ENCODE peak calls at places on chromosomes 11 and 22, in five cellular contexts. V is heart left ventricle, L is transverse colon, O is IMR-90, B is left ventricle myocardium inferior. T is an unnamed sample.
A peak's percentile ranks its signal among the peaks of the same experiment; 100 is the strongest.

GRCh38 chr22:48451891-48452290 is 1375.8 kb downstream of the BRD1 start:
- DNase-seq in L (no peak), B (no peak), V (no peak), O (no peak), T (no peak)

GRCh38 chr11:93646399-93646798 is 15.1 kb upstream of the CEP295 start:
- DNase-seq in O (no peak), V (no peak), B (no peak), L (no peak), T (no peak)

GRCh38 chr22:19668748-19669147 is 45.6 kb upstream of the SEPTIN5 start:
- DNase-seq in B (no peak), L (no peak), V (no peak), O (no peak), T (no peak)

GRCh38 chr22:27827586-27828213 is 26.1 kb upstream of the MN1 start:
- DNase-seq in L (no peak), O (no peak), B (no peak), V (no peak), T (peak; percentile 39)

GRCh38 chr11:58618215-58618614 is 4.2 kb upstream of the CNTF start:
- DNase-seq in B (no peak), V (no peak), O (no peak), L (no peak), T (no peak)

GRCh38 chr11:60345489-60345888 is 18.4 kb downstream of the MS4A6E start:
- DNase-seq in L (peak; percentile 37), O (no peak), V (peak; percentile 29), B (no peak), T (no peak)

GRCh38 chr11:62999649-63000048 is 14.9 kb upstream of the SLC22A6 start:
- DNase-seq in L (no peak), O (no peak), V (no peak), B (no peak), T (no peak)

GRCh38 chr22:36117053-36117554 is 43.5 kb downstream of the APOL3 start:
- DNase-seq in O (no peak), V (no peak), B (no peak), L (no peak), T (no peak)

GRCh38 chr11:70551323-70552166 is 153.2 kb downstream of the CTTN start:
- DNase-seq in O (peak; percentile 23), V (no peak), L (no peak), B (no peak), T (no peak)

GRCh38 chr22:49156662-49157285 is 670.9 kb downstream of the BRD1 start:
- DNase-seq in O (no peak), V (no peak), B (no peak), L (peak; percentile 17), T (no peak)

GRCh38 chr11:18310800-18311340 is 11.1 kb downstream of the HPS5 start:
- DNase-seq in V (no peak), O (no peak), L (no peak), B (no peak), T (no peak)

GRCh38 chr11:134346976-134347350 is 15.2 kb downstream of the GLB1L2 start:
- DNase-seq in B (no peak), L (no peak), V (no peak), O (no peak), T (no peak)

GRCh38 chr11:40716344-40717178 is 742.9 kb downstream of the LRRC4C start:
- DNase-seq in V (no peak), L (no peak), O (no peak), B (no peak), T (no peak)

DNA sequence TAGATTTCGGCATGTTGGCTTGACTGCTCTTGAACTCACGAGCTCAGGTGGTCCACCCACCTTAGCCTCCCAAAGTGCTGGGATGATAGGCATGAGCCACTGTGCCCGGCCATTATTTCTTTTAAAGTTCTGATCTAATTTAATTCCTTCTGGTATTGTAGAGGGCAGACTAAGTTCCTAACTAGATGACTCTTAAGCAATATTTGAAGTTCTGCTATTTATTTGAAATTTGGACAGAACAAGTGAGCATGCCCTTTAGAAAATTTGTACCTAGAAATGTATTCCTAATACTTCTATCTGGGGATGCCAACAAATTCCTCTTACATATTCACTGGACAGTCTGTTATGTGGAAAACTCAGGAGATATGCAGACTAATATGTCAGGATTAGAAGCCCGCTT is 746.4 kb downstream of the LRRC4C start:
- DNase-seq in V (no peak), B (no peak), O (no peak), L (no peak), T (no peak)
- TF ChIP-seq CTCF in V (no peak), B (no peak), O (no peak), L (no peak), T (no peak)

GRCh38 chr11:34824425-34824824 is 91.8 kb downstream of the APIP start:
- DNase-seq in B (no peak), L (no peak), V (no peak), O (no peak), T (no peak)
- H3K27ac ChIP-seq in B (no peak overlapping the region), L (peak overlapping the region; percentile 86), V (no peak overlapping the region), O (no peak overlapping the region), T (no peak overlapping the region)

GRCh38 chr11:117831661-117832415 is 7.3 kb upstream of the FXYD2 start:
- DNase-seq in O (no peak), B (no peak), V (peak; percentile 20), L (peak; percentile 4), T (no peak)
- H3K4me1 ChIP-seq in O (peaks cover 7% of the 10 kb centered on the region), B (peaks cover 49% of the 10 kb centered on the region), V (no peaks in the 10 kb centered on the region), L (peaks cover 7% of the 10 kb centered on the region), T (peaks cover 8% of the 10 kb centered on the region)

DNA sequence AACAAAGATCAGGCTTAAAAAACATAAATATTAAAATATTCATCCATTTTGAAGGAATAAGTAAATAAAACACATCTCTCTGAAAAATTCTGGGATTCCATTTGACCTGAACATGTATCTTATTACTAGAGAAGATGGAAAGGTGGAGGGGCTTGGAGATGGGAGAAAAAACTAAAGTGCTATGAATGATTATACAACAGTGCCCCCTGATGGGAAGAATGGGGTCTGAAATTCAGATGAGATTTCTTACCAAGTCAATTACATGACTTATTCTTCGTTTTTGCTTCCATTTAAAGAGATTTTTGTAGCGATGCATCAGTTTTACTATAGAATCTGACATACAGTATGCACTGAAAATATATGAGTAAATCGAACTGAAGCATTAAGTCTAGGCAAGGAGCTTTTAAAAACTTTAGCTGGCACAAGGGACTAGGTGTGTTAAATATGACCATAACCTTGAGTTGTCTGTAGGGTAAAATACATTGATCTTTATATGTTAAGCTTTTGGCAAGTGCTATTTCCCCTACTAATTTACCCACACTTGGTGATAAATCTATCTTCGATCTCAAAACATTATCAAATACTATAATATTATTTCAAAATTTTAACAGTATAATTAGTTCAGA is 718.8 kb downstream of the CNTN5 start:
- DNase-seq in B (no peak), V (no peak), L (no peak), O (peak; percentile 40), T (no peak)
- TF ChIP-seq CTCF in B (peak; percentile 67), V (peak; percentile 57), L (peak; percentile 13), O (peak; percentile 76), T (peak; percentile 11)

GRCh38 chr11:130749216-130749615 is 167.1 kb downstream of the SNX19 start:
- DNase-seq in B (no peak), L (no peak), V (no peak), O (no peak), T (no peak)
- H3K27ac ChIP-seq in B (no peak overlapping the region), L (no peak overlapping the region), V (no peak overlapping the region), O (no peak overlapping the region), T (no peak overlapping the region)

GRCh38 chr22:38205261-38206128 is 3.7 kb downstream of the MAFF start:
- DNase-seq in V (peak; percentile 87), B (peak; percentile 83), O (peak; percentile 79), L (peak; percentile 66), T (peak; percentile 51)

GRCh38 chr22:38212442-38212841 is 10.6 kb downstream of the MAFF start:
- DNase-seq in O (no peak), V (no peak), L (no peak), B (no peak), T (no peak)

GRCh38 chr22:38211556-38211955 is 9.8 kb downstream of the MAFF start:
- DNase-seq in V (no peak), B (no peak), O (no peak), L (no peak), T (no peak)

GRCh38 chr22:38207898-38208432 is 6.2 kb downstream of the MAFF start:
- DNase-seq in B (no peak), O (no peak), V (no peak), L (no peak), T (no peak)

DNA sequence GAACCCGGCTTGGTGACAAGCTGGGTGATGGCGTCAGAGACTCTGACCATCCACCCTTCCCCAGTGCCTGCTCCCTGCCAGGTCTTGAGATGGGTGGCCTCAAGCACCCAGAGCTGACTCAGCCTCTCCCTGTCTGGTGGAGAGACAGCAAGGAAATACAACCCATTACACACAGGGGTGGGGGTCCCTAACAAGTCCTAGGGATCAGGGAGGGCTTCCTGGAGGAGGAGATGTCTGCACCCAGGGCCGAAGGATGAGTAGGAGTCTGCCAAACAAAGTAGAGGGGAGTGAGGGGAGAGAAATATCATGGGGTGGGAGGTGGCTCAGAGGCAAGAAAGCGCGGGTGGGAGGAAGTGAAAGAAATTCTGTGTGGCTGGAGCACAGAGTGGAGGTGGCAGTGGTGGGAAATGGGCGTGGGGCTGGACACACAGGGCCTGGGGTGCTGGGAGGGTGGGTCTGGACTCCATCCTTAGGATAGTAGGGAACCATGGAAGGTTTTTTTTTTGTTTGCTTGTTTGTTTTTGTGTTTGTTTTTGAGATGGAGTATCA is 6.8 kb downstream of the MAFF start:
- DNase-seq in B (no peak), V (no peak), O (no peak), L (no peak), T (no peak)
- H3K4me1 ChIP-seq in B (peaks cover 24% of the 10 kb centered on the region), V (peaks cover 2% of the 10 kb centered on the region), O (peaks cover 24% of the 10 kb centered on the region), L (peaks cover 14% of the 10 kb centered on the region), T (peaks cover 23% of the 10 kb centered on the region)

GRCh38 chr11:72422414-72422813 is 11.9 kb downstream of the CLPB start:
- DNase-seq in L (no peak), B (no peak), V (no peak), O (no peak), T (no peak)

GRCh38 chr11:72413914-72414628 is 20.3 kb downstream of the CLPB start:
- DNase-seq in B (peak; percentile 83), V (peak; percentile 90), L (peak; percentile 86), O (peak; percentile 76), T (peak; percentile 77)

GRCh38 chr11:72423840-72424239 is 10.5 kb downstream of the CLPB start:
- DNase-seq in V (no peak), B (no peak), L (no peak), O (no peak), T (no peak)

GRCh38 chr11:72421351-72421750 is 13.0 kb downstream of the CLPB start:
- DNase-seq in V (no peak), L (no peak), B (no peak), O (peak; percentile 20), T (no peak)

GRCh38 chr11:72418834-72419560 is 15.3 kb downstream of the CLPB start:
- DNase-seq in L (no peak), V (no peak), O (no peak), B (no peak), T (no peak)
- TF ChIP-seq CTCF in L (no peak), V (no peak), O (no peak), B (no peak), T (no peak)